ENCODE peak calls at places on chromosomes 12 and 14, in ten cellular contexts. X is thyroid gland, B is BE2C, N is uterus, R is HepG2, A is OCI-LY7, S is transverse colon, C is stomach, V is cardiac muscle cell, Y is heart left ventricle. H is an unnamed sample.

GRCh38 chr12:98320026-98320425 is 195.4 kb upstream of the TMPO start:
- DNase-seq in X (no peak), B (no peak), N (no peak), R (no peak), A (no peak), S (no peak), C (no peak), V (no peak), Y (no peak), H (no peak)

GRCh38 chr12:4293942-4294505 is 20.5 kb downstream of the CCND2 start:
- DNase-seq in X (no peak), B (no peak), N (no peak), R (no peak), A (no peak), S (no peak), C (no peak), V (no peak), Y (no peak), H (peak; percentile 82)

GRCh38 chr14:75926431-75926830 is 55.4 kb downstream of the TGFB3 start:
- DNase-seq in X (no peak), B (no peak), N (no peak), R (no peak), A (no peak), S (no peak), C (no peak), V (no peak), Y (no peak), H (no peak)

GRCh38 chr12:93050026-93050747 is 121.1 kb upstream of the EEA1 start:
- DNase-seq in X (no peak), B (no peak), N (no peak), R (no peak), A (no peak), S (no peak), C (no peak), V (no peak), Y (no peak), H (no peak)

GRCh38 chr14:69069020-69069421 is 83.9 kb downstream of the DCAF5 start:
- DNase-seq in X (no peak), B (no peak), N (no peak), R (no peak), A (no peak), S (no peak), C (no peak), V (no peak), Y (no peak), H (no peak)

GRCh38 chr14:63663428-63664142 is 21.9 kb upstream of the WDR89 start:
- DNase-seq in X (no peak), B (peak; percentile 65), N (no peak), R (peak; percentile 23), A (peak; percentile 16), S (no peak), C (no peak), V (no peak), Y (no peak), H (no peak)

GRCh38 chr14:96084796-96085195 is 45.6 kb downstream of the C14orf132 start:
- DNase-seq in X (no peak), B (no peak), N (no peak), R (no peak), A (no peak), S (no peak), C (no peak), V (no peak), Y (no peak), H (no peak)

GRCh38 chr12:53098354-53098981 is 1.0 kb downstream of the IGFBP6 start:
- DNase-seq in X (no peak), B (no peak), N (peak; percentile 73), R (no peak), A (no peak), S (peak; percentile 22), C (peak; percentile 24), V (no peak), Y (no peak), H (no peak)

GRCh38 chr12:132268674-132269073 is 60.7 kb downstream of the GALNT9 start:
- DNase-seq in X (no peak), B (no peak), N (no peak), R (no peak), A (no peak), S (no peak), C (no peak), V (no peak), Y (peak; percentile 57), H (no peak)

GRCh38 chr14:91349481-91350074 is 68.0 kb downstream of the CCDC88C start:
- DNase-seq in X (no peak), B (no peak), N (no peak), R (no peak), A (peak; percentile 63), S (no peak), C (no peak), V (no peak), Y (no peak), H (no peak)

GRCh38 chr14:102223682-102224081 is 81.3 kb downstream of the MOK start:
- DNase-seq in X (no peak), B (no peak), N (no peak), R (no peak), A (no peak), S (no peak), C (no peak), V (no peak), Y (no peak), H (no peak)

GRCh38 chr14:88426271-88426670 is 40.8 kb downstream of the SPATA7 start:
- DNase-seq in X (no peak), B (no peak), N (no peak), R (no peak), A (no peak), S (no peak), C (no peak), V (no peak), Y (peak; percentile 34), H (no peak)

GRCh38 chr12:107467716-107468115 is 217.9 kb upstream of the PWP1 start:
- DNase-seq in X (no peak), B (no peak), N (no peak), R (no peak), A (no peak), S (no peak), C (no peak), V (no peak), Y (no peak), H (no peak)
- TF ChIP-seq CTCF in X (no peak), B (no peak), N (no peak), R (peak; percentile 43), A (no peak), S (no peak), C (no peak), V (no peak), Y (no peak), H (no peak)

DNA sequence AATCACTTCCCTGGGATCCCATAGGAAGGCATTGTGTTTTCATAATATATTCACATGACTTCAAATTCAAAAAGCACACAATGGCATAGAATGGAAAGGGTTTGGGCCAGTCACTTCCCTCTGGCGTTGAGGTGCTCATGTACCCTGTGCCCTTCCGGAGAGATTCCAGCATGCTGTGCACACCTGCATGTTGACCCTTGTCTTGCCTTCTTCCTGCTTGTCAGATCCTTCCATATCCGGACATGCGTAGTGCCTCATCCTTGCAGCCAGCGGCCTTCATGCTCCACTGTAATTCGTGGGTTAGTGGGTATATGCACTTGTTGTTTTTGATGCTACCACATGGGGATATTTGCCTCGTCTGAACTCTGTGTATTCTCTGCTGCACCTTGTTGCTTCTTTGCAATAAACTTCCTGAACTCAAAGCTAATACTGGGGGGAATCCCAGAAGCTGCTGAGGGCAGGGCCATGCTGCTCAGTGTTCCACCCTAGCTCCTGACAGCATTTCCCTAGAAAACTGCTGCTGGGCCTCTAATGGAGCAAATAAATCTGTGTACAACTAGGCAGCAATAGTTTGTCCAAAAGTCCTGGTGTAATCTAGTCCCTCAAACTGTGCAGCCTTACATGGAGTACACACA is 59.5 kb downstream of the ANAPC7 start:
- DNase-seq in X (no peak), B (no peak), N (no peak), R (no peak), A (no peak), S (no peak), C (no peak), V (no peak), Y (no peak), H (no peak)
- H3K36me3 ChIP-seq in X (peaks cover 97% of the 10 kb centered on the region), B (peaks cover 98% of the 10 kb centered on the region), N (no peaks in the 10 kb centered on the region), R (peaks cover 89% of the 10 kb centered on the region), A (peaks cover 100% of the 10 kb centered on the region), S (peaks cover 72% of the 10 kb centered on the region), C (peaks cover 99% of the 10 kb centered on the region), V (peaks cover 100% of the 10 kb centered on the region), Y (peaks cover 100% of the 10 kb centered on the region), H (peaks cover 97% of the 10 kb centered on the region)

DNA sequence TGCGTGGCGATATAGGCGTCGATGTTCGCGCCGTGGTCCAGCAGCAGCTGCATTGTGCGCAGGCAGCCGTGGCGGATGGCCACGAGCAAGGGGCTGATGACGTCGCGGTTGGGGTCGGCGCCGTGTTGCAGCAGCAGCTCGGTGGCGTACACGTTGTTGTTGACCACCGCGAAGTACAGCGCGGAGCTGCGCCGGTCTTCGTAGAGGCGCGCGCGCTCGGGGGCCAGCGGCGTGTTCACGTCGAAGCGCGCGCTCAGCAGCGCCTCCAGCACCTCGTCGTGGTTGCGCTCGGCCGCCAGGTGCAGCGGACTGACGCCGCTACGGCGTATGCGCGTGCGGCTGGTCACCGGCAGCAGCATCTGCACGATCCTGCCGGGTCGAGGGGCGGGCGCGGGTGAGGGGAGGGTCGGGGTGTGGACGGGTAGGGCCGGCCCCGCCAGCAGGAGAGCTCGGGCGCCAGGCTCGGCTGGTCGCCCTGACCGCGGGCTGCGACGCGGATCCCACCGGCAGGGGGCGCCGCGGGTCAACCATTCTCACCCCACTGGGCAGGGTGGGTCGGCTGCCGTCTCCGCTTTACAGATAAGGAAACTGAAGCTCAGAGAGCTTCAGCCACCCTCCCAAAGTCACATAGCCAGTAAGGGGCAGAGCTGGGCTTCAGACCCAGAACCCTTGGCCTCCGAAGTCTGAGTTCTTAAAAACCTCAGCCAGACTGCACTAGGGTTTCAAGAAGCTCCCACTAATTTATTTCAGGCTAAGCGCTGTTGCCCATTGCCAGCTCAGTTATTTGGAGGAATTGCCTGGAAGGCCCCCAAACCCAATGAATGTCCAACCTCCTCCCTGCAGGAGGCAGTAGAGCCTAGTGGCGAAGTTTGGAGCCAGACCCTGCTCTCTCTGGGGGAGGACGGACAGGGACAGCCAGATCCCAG is 12.4 kb downstream of the FAM181A start:
- DNase-seq in X (peak; percentile 64), B (peak; percentile 90), N (peak; percentile 77), R (no peak), A (peak; percentile 81), S (peak; percentile 87), C (peak; percentile 84), V (peak; percentile 83), Y (peak; percentile 92), H (peak; percentile 88)
- TF ChIP-seq CTCF in X (peak; percentile 39), B (peak; percentile 35), N (peak; percentile 77), R (peak; percentile 92), A (peak; percentile 86), S (peak; percentile 73), C (peak; percentile 85), V (peak; percentile 61), Y (peak; percentile 82), H (peak; percentile 76)

DNA sequence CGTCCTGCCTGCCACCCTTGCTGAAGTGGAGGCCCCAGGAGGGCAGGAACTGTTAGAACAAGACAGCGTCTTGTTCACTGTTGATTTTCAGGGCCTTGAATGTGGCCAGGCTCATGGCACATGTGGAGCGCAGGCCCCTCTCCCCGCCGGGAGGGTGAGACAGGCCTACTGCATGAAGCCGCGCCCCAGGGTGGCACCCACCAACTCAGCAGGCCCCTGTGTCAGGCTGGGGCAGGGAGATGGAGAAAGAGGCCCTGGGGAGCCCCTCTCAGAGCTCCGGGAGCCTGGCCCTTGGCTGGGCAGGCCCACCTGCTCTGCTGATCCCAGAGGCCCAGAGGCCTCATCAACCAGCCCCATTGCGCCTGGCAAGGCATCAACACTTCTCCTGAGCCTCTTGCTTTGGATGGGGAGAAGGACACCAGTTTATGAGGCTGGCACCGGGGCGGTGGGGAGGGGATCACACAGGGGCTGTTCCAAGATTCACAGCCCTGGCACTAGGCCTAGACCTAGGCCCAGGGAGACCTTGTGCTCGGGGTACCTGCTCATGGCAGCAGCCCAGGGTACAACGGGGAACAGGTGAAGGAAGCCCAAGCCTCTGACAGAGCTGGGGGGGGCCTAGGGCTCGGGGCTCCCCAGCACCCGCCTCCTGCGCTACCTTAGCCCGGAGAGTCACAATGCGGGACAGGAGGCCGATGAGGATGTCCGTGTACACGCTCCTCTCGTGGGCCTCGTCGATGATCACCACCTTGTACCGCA is 18.1 kb downstream of the DHX37 start:
- DNase-seq in X (no peak), B (no peak), N (no peak), R (no peak), A (no peak), S (no peak), C (no peak), V (no peak), Y (no peak), H (no peak)
- H3K36me3 ChIP-seq in X (peaks cover 53% of the 10 kb centered on the region), B (peaks cover 72% of the 10 kb centered on the region), N (no peaks in the 10 kb centered on the region), R (peaks cover 63% of the 10 kb centered on the region), A (peaks cover 91% of the 10 kb centered on the region), S (peaks cover 13% of the 10 kb centered on the region), C (peaks cover 64% of the 10 kb centered on the region), V (peaks cover 4% of the 10 kb centered on the region), Y (peaks cover 72% of the 10 kb centered on the region), H (peaks cover 28% of the 10 kb centered on the region)

H was measured in WERI-Rb-1.